ENCODE peak calls at places on chromosomes 1 and 21, in ten cellular contexts. Y is ovary, W is A549, N is H1, O is suprapubic skin, V is esophagus muscularis mucosa, U is tibial nerve, L is K562, Z is sigmoid colon, M is transverse colon. X is an unnamed sample.

GRCh38 chr1:67760030-67760821 is 73.0 kb downstream of the GNG12 start:
- DNase-seq in Y (peak), W (peak), N (no peak), O (no peak), V (no peak), U (peak), L (peak), Z (no peak), M (peak), X (no peak)

GRCh38 chr1:19133360-19133759 is 76.7 kb downstream of the UBR4 start:
- DNase-seq in Y (no peak), W (no peak), N (no peak), O (no peak), V (no peak), U (no peak), L (no peak), Z (no peak), M (no peak), X (no peak)

GRCh38 chr1:92184632-92185031 is 33.1 kb upstream of the C1orf146 start:
- DNase-seq in Y (no peak), W (no peak), N (no peak), O (no peak), V (no peak), U (no peak), L (no peak), Z (no peak), M (no peak), X (no peak)

GRCh38 chr1:20327467-20327866 is 36.8 kb downstream of the VWA5B1 start:
- DNase-seq in Y (no peak), W (no peak), N (no peak), O (no peak), V (no peak), U (no peak), L (no peak), Z (no peak), M (no peak), X (no peak)

GRCh38 chr1:12450090-12450764 is 167.8 kb downstream of the DHRS3 start:
- DNase-seq in Y (no peak), W (no peak), N (no peak), O (no peak), V (no peak), U (no peak), L (no peak), Z (no peak), M (no peak), X (no peak)

GRCh38 chr1:41221995-41222991 is 19.8 kb downstream of the SCMH1 start:
- DNase-seq in Y (no peak), W (no peak), N (no peak), O (no peak), V (no peak), U (no peak), L (no peak), Z (no peak), M (no peak), X (no peak)

GRCh38 chr1:239446611-239447010 is 60.2 kb downstream of the CHRM3 start:
- DNase-seq in Y (no peak), W (no peak), N (no peak), O (no peak), V (no peak), U (no peak), L (no peak), Z (no peak), M (no peak), X (no peak)

GRCh38 chr1:20216574-20216973 is 30.3 kb upstream of the PLA2G2C start:
- DNase-seq in Y (no peak), W (no peak), N (no peak), O (no peak), V (no peak), U (no peak), L (peak), Z (no peak), M (peak), X (no peak)

GRCh38 chr1:19974822-19975416 is 4.5 kb downstream of the PLA2G2A start:
- DNase-seq in Y (peak), W (peak), N (peak), O (no peak), V (no peak), U (no peak), L (peak), Z (no peak), M (peak), X (no peak)

GRCh38 chr1:32201011-32201855 is 838 bp downstream of the CCDC28B start:
- DNase-seq in Y (peak), W (no peak), N (no peak), O (peak), V (peak), U (peak), L (peak), Z (peak), M (peak), X (peak)

GRCh38 chr1:55650449-55650848 is 435.3 kb upstream of the USP24 start:
- DNase-seq in Y (peak), W (no peak), N (no peak), O (no peak), V (peak), U (no peak), L (no peak), Z (no peak), M (no peak), X (no peak)

GRCh38 chr1:119982006-119982405 is 85.7 kb upstream of the ADAM30 start:
- DNase-seq in Y (no peak), W (no peak), N (no peak), O (no peak), V (no peak), U (no peak), L (no peak), Z (no peak), M (no peak), X (no peak)

GRCh38 chr1:206011057-206011456 is 7.9 kb upstream of the RAB7B start:
- DNase-seq in Y (no peak), W (no peak), N (no peak), O (no peak), V (no peak), U (no peak), L (no peak), Z (no peak), M (no peak), X (no peak)

GRCh38 chr1:151175910-151176309 is at the start of gene TMOD4:
- DNase-seq in Y (no peak), W (no peak), N (no peak), O (no peak), V (no peak), U (no peak), L (peak), Z (no peak), M (no peak), X (no peak)

GRCh38 chr1:98692482-98692881 is 31.0 kb downstream of the SNX7 start:
- DNase-seq in Y (no peak), W (no peak), N (no peak), O (no peak), V (no peak), U (no peak), L (no peak), Z (no peak), M (no peak), X (no peak)

GRCh38 chr1:36359911-36360310 is 25.8 kb downstream of the STK40 start:
- DNase-seq in Y (no peak), W (no peak), N (no peak), O (no peak), V (no peak), U (no peak), L (no peak), Z (no peak), M (no peak), X (no peak)

GRCh38 chr1:169741666-169742394 is 8.0 kb upstream of the SELE start:
- DNase-seq in Y (no peak), W (no peak), N (no peak), O (no peak), V (no peak), U (no peak), L (no peak), Z (no peak), M (no peak), X (no peak)

GRCh38 chr21:45280969-45281368 is 6.7 kb downstream of the POFUT2 start:
- DNase-seq in Y (no peak), W (no peak), N (no peak), O (peak), V (no peak), U (no peak), L (no peak), Z (no peak), M (no peak), X (peak)

GRCh38 chr1:99548924-99549605 is 96.8 kb upstream of the PALMD start:
- DNase-seq in Y (peak), W (no peak), N (no peak), O (no peak), V (no peak), U (no peak), L (no peak), Z (no peak), M (no peak), X (no peak)

GRCh38 chr21:44866780-44867179 is 6.7 kb downstream of the PTTG1IP start:
- DNase-seq in Y (peak), W (no peak), N (no peak), O (no peak), V (no peak), U (no peak), L (no peak), Z (no peak), M (no peak), X (no peak)

GRCh38 chr1:167056529-167057296 is 33.5 kb downstream of the GPA33 start:
- DNase-seq in Y (no peak), W (no peak), N (no peak), O (no peak), V (peak), U (no peak), L (no peak), Z (no peak), M (no peak), X (no peak)

GRCh38 chr1:41955461-41956159 is 36.9 kb upstream of the HIVEP3 start:
- DNase-seq in Y (no peak), W (peak), N (peak), O (no peak), V (no peak), U (no peak), L (no peak), Z (no peak), M (no peak), X (no peak)

GRCh38 chr1:162389021-162389818 is 7.7 kb downstream of the C1orf226 start:
- DNase-seq in Y (no peak), W (no peak), N (no peak), O (no peak), V (peak), U (no peak), L (no peak), Z (no peak), M (no peak), X (no peak)

GRCh38 chr1:34829250-34829649 is 30.3 kb downstream of the SMIM12 start:
- DNase-seq in Y (no peak), W (no peak), N (no peak), O (no peak), V (peak), U (no peak), L (peak), Z (no peak), M (no peak), X (no peak)

GRCh38 chr1:166975361-166976129 is at the start of gene ILDR2:
- DNase-seq in Y (peak), W (peak), N (peak), O (peak), V (peak), U (peak), L (peak), Z (peak), M (peak), X (peak)

GRCh38 chr1:184483101-184483813 is 96.4 kb downstream of the C1orf21 start:
- DNase-seq in Y (no peak), W (no peak), N (no peak), O (no peak), V (no peak), U (peak), L (no peak), Z (peak), M (peak), X (peak)

GRCh38 chr1:74038042-74038441 is 159.9 kb downstream of the LRRIQ3 start:
- DNase-seq in Y (no peak), W (no peak), N (no peak), O (no peak), V (no peak), U (no peak), L (no peak), Z (peak), M (no peak), X (peak)

GRCh38 chr1:53553734-53554509 is 94.7 kb downstream of the DMRTB1 start:
- DNase-seq in Y (no peak), W (no peak), N (no peak), O (peak), V (no peak), U (no peak), L (no peak), Z (peak), M (peak), X (no peak)

GRCh38 chr1:180291004-180291403 is 60.9 kb downstream of the LHX4 start:
- DNase-seq in Y (no peak), W (peak), N (no peak), O (no peak), V (no peak), U (no peak), L (no peak), Z (no peak), M (no peak), X (no peak)

GRCh38 chr1:39632491-39633417 is 6.7 kb downstream of the HEYL start:
- DNase-seq in Y (peak), W (no peak), N (no peak), O (peak), V (no peak), U (no peak), L (peak), Z (peak), M (peak), X (peak)

GRCh38 chr1:212703991-212704564 is 4.4 kb upstream of the BATF3 start:
- DNase-seq in Y (no peak), W (no peak), N (no peak), O (no peak), V (no peak), U (no peak), L (no peak), Z (no peak), M (no peak), X (no peak)

GRCh38 chr1:62358974-62359373 is 39.7 kb upstream of the KANK4 start:
- DNase-seq in Y (no peak), W (no peak), N (no peak), O (no peak), V (no peak), U (no peak), L (no peak), Z (no peak), M (no peak), X (no peak)

GRCh38 chr1:165600793-165601192 is 30.2 kb upstream of the MGST3 start:
- DNase-seq in Y (no peak), W (no peak), N (no peak), O (no peak), V (no peak), U (no peak), L (no peak), Z (no peak), M (no peak), X (peak)

GRCh38 chr1:220922951-220923350 is 43.7 kb downstream of the HLX start:
- DNase-seq in Y (no peak), W (no peak), N (no peak), O (no peak), V (peak), U (no peak), L (no peak), Z (no peak), M (no peak), X (no peak)

GRCh38 chr1:1922782-1923680 is 4.0 kb upstream of the TMEM52 start:
- DNase-seq in Y (peak), W (no peak), N (no peak), O (peak), V (no peak), U (no peak), L (peak), Z (peak), M (peak), X (peak)

GRCh38 chr1:198234511-198235251 is 77.9 kb downstream of the NEK7 start:
- DNase-seq in Y (no peak), W (no peak), N (no peak), O (no peak), V (no peak), U (no peak), L (no peak), Z (no peak), M (no peak), X (no peak)

GRCh38 chr1:64663654-64664053 is 81.2 kb upstream of the RAVER2 start:
- DNase-seq in Y (no peak), W (peak), N (no peak), O (no peak), V (no peak), U (no peak), L (peak), Z (no peak), M (no peak), X (no peak)

GRCh38 chr21:38211321-38211720 is 45.5 kb upstream of the KCNJ15 start:
- DNase-seq in Y (no peak), W (no peak), N (no peak), O (no peak), V (peak), U (no peak), L (no peak), Z (no peak), M (no peak), X (no peak)

DNA sequence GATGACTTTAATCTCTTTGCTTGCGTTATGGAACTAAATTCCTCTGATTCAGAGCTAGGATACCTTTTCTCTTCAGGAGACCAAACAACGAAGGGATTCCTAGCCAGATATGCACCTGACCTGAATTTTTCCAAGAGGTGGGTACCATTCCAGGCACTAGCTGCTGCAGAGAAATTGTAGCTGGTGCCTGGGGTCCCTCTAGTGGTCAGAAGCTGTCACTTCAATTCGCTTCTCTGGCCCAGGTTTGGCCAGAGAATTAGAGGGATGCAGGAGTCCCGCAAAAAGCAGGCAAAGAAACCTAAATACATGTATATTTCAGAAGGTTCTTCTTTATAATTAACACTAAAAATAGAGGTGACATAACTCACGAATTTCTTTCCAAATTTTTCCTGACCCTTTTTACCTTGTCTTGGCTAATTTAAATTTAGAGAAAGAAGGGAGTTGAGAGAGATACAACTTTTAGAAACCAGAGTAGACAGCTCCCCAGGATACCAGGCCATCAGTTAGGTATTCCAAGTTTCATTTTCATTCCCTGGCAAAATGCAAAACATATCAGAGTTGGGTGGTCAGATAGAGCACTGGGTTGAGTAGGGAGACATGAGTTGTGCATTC is 9.6 kb downstream of the ACKR1 start:
- DNase-seq in Y (no peak), W (peak), N (no peak), O (no peak), V (peak), U (peak), L (peak), Z (no peak), M (peak), X (peak)
- TF ChIP-seq EP300 in Y (no peak), W (no peak), N (no peak), O (no peak), V (no peak), U (no peak), L (no peak), Z (no peak), M (no peak), X (no peak)

GRCh38 chr1:214008347-214008746 is 20.6 kb downstream of the PROX1 start:
- DNase-seq in Y (no peak), W (no peak), N (no peak), O (no peak), V (peak), U (no peak), L (no peak), Z (no peak), M (no peak), X (no peak)
- H3K27ac ChIP-seq in Y (no peak), W (no peak), N (no peak), O (no peak), V (no peak), U (no peak), L (no peak), Z (no peak), M (no peak), X (no peak)

GRCh38 chr1:186235696-186236095 is 139.4 kb downstream of the TPR start:
- DNase-seq in Y (no peak), W (no peak), N (no peak), O (no peak), V (no peak), U (no peak), L (no peak), Z (no peak), M (no peak), X (no peak)

GRCh38 chr1:186234976-186235686 is 139.9 kb downstream of the TPR start:
- DNase-seq in Y (no peak), W (no peak), N (no peak), O (no peak), V (no peak), U (no peak), L (no peak), Z (no peak), M (no peak), X (no peak)

GRCh38 chr1:186239211-186239610 is 135.8 kb downstream of the TPR start:
- DNase-seq in Y (no peak), W (no peak), N (no peak), O (no peak), V (no peak), U (peak), L (no peak), Z (no peak), M (no peak), X (no peak)

GRCh38 chr1:186240436-186240835 is 134.6 kb downstream of the TPR start:
- DNase-seq in Y (no peak), W (no peak), N (no peak), O (no peak), V (no peak), U (no peak), L (no peak), Z (no peak), M (no peak), X (no peak)

GRCh38 chr1:186236921-186237320 is 138.1 kb downstream of the TPR start:
- DNase-seq in Y (no peak), W (peak), N (no peak), O (no peak), V (no peak), U (no peak), L (no peak), Z (no peak), M (no peak), X (no peak)
- TF ChIP-seq EP300 in Y (no peak), W (no peak), N (no peak), O (no peak), V (no peak), U (no peak), L (no peak), Z (no peak), M (no peak), X (no peak)

GRCh38 chr1:22563671-22564612 is 653 bp downstream of the EPHA8 start:
- DNase-seq in Y (no peak), W (no peak), N (no peak), O (no peak), V (no peak), U (no peak), L (no peak), Z (no peak), M (no peak), X (no peak)
- H3K27ac ChIP-seq in Y (no peak), W (no peak), N (no peak), O (no peak), V (no peak), U (no peak), L (no peak), Z (no peak), M (no peak), X (no peak)

GRCh38 chr1:63423649-63424048 is 56.2 kb downstream of the ALG6 start:
- DNase-seq in Y (no peak), W (no peak), N (no peak), O (no peak), V (no peak), U (no peak), L (no peak), Z (no peak), M (no peak), X (no peak)

GRCh38 chr1:63414691-63415090 is 47.3 kb downstream of the ALG6 start:
- DNase-seq in Y (no peak), W (no peak), N (no peak), O (no peak), V (no peak), U (no peak), L (no peak), Z (no peak), M (no peak), X (no peak)

GRCh38 chr1:63413394-63413793 is 46.0 kb downstream of the ALG6 start:
- DNase-seq in Y (no peak), W (no peak), N (no peak), O (no peak), V (no peak), U (no peak), L (no peak), Z (no peak), M (no peak), X (no peak)

GRCh38 chr1:63418101-63418500 is 50.7 kb downstream of the ALG6 start:
- DNase-seq in Y (no peak), W (no peak), N (no peak), O (no peak), V (no peak), U (no peak), L (no peak), Z (no peak), M (no peak), X (no peak)
- TF ChIP-seq EP300 in Y (no peak), W (no peak), N (no peak), O (no peak), V (no peak), U (no peak), L (no peak), Z (no peak), M (no peak), X (no peak)

DNA sequence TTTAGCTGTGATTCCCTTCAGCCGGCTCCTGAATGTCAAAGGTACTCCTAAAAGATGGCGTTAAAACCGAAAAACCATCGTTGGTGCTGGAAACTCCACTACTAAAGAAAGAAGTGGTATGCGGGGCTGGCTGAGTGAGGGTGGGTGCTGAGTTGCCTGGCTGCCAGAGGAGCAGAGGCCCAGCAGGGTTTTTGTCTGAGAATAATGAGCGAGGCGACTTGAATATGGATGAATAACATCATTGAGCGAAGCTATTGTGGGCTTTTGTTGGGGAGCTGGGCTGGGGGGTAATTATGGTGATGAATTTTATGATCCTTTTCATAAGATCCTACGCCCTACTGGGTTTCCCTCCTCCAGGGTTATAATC is 1.9 kb downstream of the PDPN start:
- DNase-seq in Y (no peak), W (no peak), N (peak), O (no peak), V (no peak), U (no peak), L (no peak), Z (no peak), M (no peak), X (no peak)
- H3K27ac ChIP-seq in Y (no peak), W (no peak), N (peak), O (peak), V (peak), U (peak), L (no peak), Z (peak), M (peak), X (peak)

X was measured in upper lobe of left lung.